ENCODE peak calls at places on chromosomes 6 and 20, in ten cellular contexts. B is stimulated activated CD8-positive, alpha-beta memory T cell treated with anti-CD3 and anti-CD28 coated beads, Interleukin-15, amount 100 ng/mL, for 24 hours; X is PC-9; Q is DMS 273 treated with DMSO at 0.1 percent for 48 hours; U is M059J; T is HFFc6; E is pons; M is NCI-H2081; I is AG04450; P is T-helper 2 cell. L is an unnamed sample.

GRCh38 chr6:5302220-5302946 is 41.1 kb downstream of the FARS2 start:
- DNase-seq in B (no peak), X (no peak), Q (peak; percentile 7), U (no peak), T (no peak), E (no peak), M (no peak), I (no peak), P (no peak), L (no peak)

GRCh38 chr6:26197736-26198625 is 110.8 kb downstream of the HFE start:
- DNase-seq in B (no peak), X (peak; percentile 60), Q (peak; percentile 72), U (peak; percentile 77), T (peak; percentile 18), E (no peak), M (peak; percentile 60), I (no peak), P (peak; percentile 29), L (peak; percentile 53)

GRCh38 chr6:166750125-166750793 is 123.2 kb upstream of the RPS6KA2 start:
- DNase-seq in B (no peak), X (no peak), Q (no peak), U (no peak), T (no peak), E (no peak), M (no peak), I (no peak), P (no peak), L (no peak)

GRCh38 chr6:138264372-138264880 is 46.1 kb upstream of the PBOV1 start:
- DNase-seq in B (no peak), X (no peak), Q (no peak), U (no peak), T (no peak), E (no peak), M (no peak), I (no peak), P (no peak), L (no peak)

GRCh38 chr20:21019831-21020655 is 86.1 kb downstream of the LINC00237 start:
- DNase-seq in B (no peak), X (no peak), Q (no peak), U (no peak), T (no peak), E (no peak), M (no peak), I (no peak), P (no peak), L (no peak)

GRCh38 chr6:53543341-53544010 is 1.4 kb downstream of the GCLC start:
- DNase-seq in B (no peak), X (peak; percentile 25), Q (no peak), U (peak; percentile 28), T (no peak), E (no peak), M (peak; percentile 4), I (peak; percentile 76), P (no peak), L (no peak)

GRCh38 chr6:170393807-170394399 is 87.3 kb downstream of the FAM120B start:
- DNase-seq in B (no peak), X (no peak), Q (no peak), U (peak; percentile 42), T (no peak), E (no peak), M (no peak), I (no peak), P (no peak), L (no peak)

GRCh38 chr6:10144772-10145171 is 270.1 kb downstream of the TFAP2A start:
- DNase-seq in B (no peak), X (no peak), Q (no peak), U (no peak), T (no peak), E (no peak), M (no peak), I (no peak), P (no peak), L (no peak)

GRCh38 chr20:63691711-63692435 is 4.6 kb upstream of the TNFRSF6B start:
- DNase-seq in B (no peak), X (no peak), Q (no peak), U (peak; percentile 18), T (no peak), E (no peak), M (no peak), I (no peak), P (no peak), L (no peak)

GRCh38 chr6:18752278-18753057 is 365.3 kb downstream of the RNF144B start:
- DNase-seq in B (no peak), X (no peak), Q (no peak), U (no peak), T (no peak), E (no peak), M (no peak), I (no peak), P (no peak), L (no peak)

GRCh38 chr6:82129814-82130213 is 117.7 kb downstream of the IBTK start:
- DNase-seq in B (no peak), X (no peak), Q (no peak), U (no peak), T (no peak), E (no peak), M (no peak), I (no peak), P (no peak), L (peak; percentile 23)

GRCh38 chr20:297098-297924 is at the start of gene ZCCHC3:
- DNase-seq in B (peak; percentile 58), X (peak; percentile 86), Q (peak; percentile 79), U (peak; percentile 97), T (peak; percentile 85), E (peak; percentile 64), M (peak; percentile 90), I (peak; percentile 93), P (peak; percentile 81), L (peak; percentile 89)

GRCh38 chr6:54846243-54846856 is at the start of gene FAM83B:
- DNase-seq in B (no peak), X (peak; percentile 54), Q (no peak), U (no peak), T (no peak), E (no peak), M (peak; percentile 48), I (no peak), P (no peak), L (no peak)

GRCh38 chr6:15308445-15309213 is 62.8 kb downstream of the JARID2 start:
- DNase-seq in B (no peak), X (no peak), Q (no peak), U (peak; percentile 81), T (no peak), E (no peak), M (no peak), I (no peak), P (no peak), L (no peak)

GRCh38 chr6:84119277-84119676 is 85.7 kb downstream of the MRAP2 start:
- DNase-seq in B (no peak), X (no peak), Q (no peak), U (no peak), T (no peak), E (no peak), M (no peak), I (no peak), P (no peak), L (no peak)

GRCh38 chr6:149529650-149530049 is 16.2 kb downstream of the PPIL4 start:
- DNase-seq in B (no peak), X (no peak), Q (no peak), U (no peak), T (no peak), E (no peak), M (no peak), I (no peak), P (no peak), L (no peak)

GRCh38 chr20:41175727-41176330 is 38.5 kb downstream of the PLCG1 start:
- DNase-seq in B (no peak), X (no peak), Q (no peak), U (no peak), T (no peak), E (no peak), M (no peak), I (no peak), P (no peak), L (no peak)

GRCh38 chr20:62405108-62405980 is 1.7 kb downstream of the CABLES2 start:
- DNase-seq in B (no peak), X (peak; percentile 64), Q (no peak), U (peak; percentile 51), T (peak; percentile 37), E (no peak), M (no peak), I (no peak), P (no peak), L (no peak)

GRCh38 chr20:17712201-17712600 is 12.4 kb downstream of the BANF2 start:
- DNase-seq in B (no peak), X (no peak), Q (no peak), U (no peak), T (no peak), E (no peak), M (no peak), I (no peak), P (no peak), L (no peak)

GRCh38 chr6:6224933-6225486 is 95.5 kb downstream of the F13A1 start:
- DNase-seq in B (no peak), X (no peak), Q (no peak), U (peak; percentile 46), T (no peak), E (no peak), M (no peak), I (no peak), P (no peak), L (no peak)

GRCh38 chr6:108609276-108609769 is 48.6 kb downstream of the FOXO3 start:
- DNase-seq in B (no peak), X (no peak), Q (no peak), U (peak; percentile 94), T (peak; percentile 63), E (peak; percentile 64), M (no peak), I (peak; percentile 27), P (no peak), L (peak; percentile 12)

GRCh38 chr6:85498596-85499258 is 48.8 kb downstream of the NT5E start:
- DNase-seq in B (no peak), X (peak; percentile 92), Q (no peak), U (peak; percentile 90), T (no peak), E (no peak), M (peak; percentile 63), I (no peak), P (peak; percentile 2), L (no peak)

L was measured in NCI-H446 treated with DMSO at 0.1 percent for 48 hours.